ENCODE peak calls at places on chromosome 1, in seven cellular contexts. One of them, this sample, is unnamed.

GRCh38 chr1:147676306-147677085 is 6.2 kb upstream of the ACP6 start:
- DNase-seq in stimulated activated CD8-positive, alpha-beta memory T cell treated with anti-CD3 and anti-CD28 coated beads, Interleukin-12 subunit alpha, Interleukin-12 subunit beta, amount 100 ng/mL, for 1 hour: no peak
- DNase-seq in GM10248: no peak
- DNase-seq in AG09319: no peak
- DNase-seq in activated gamma-delta T cell treated with Interleukin-2 at 50 U/mL for 16 hours: no peak
- DNase-seq in activated T-helper 1 cell treated with anti-CD3 and anti-CD28 coated beads, Interleukin-12 subunit alpha, Interleukin-12 subunit beta, Interleukin-2, Interleukin-4 antibody, amounts not matched to agents 30 ng/mL and 10 ng/mL and 1 ng/mL, durations not matched to agents 14 hours and 24 hours and 36 hours: no peak
- DNase-seq in GM12892: no peak
- DNase-seq in this sample: no peak

GRCh38 chr1:43693371-43693770 is 14.0 kb upstream of the ST3GAL3 start:
- DNase-seq in activated gamma-delta T cell treated with Interleukin-2 at 50 U/mL for 16 hours: no peak
- DNase-seq in AG09319: no peak
- DNase-seq in activated T-helper 1 cell treated with anti-CD3 and anti-CD28 coated beads, Interleukin-12 subunit alpha, Interleukin-12 subunit beta, Interleukin-2, Interleukin-4 antibody, amounts not matched to agents 30 ng/mL and 10 ng/mL and 1 ng/mL, durations not matched to agents 14 hours and 24 hours and 36 hours: no peak
- DNase-seq in stimulated activated CD8-positive, alpha-beta memory T cell treated with anti-CD3 and anti-CD28 coated beads, Interleukin-12 subunit alpha, Interleukin-12 subunit beta, amount 100 ng/mL, for 1 hour: no peak
- DNase-seq in GM12892: no peak
- DNase-seq in GM10248: no peak
- DNase-seq in this sample: no peak

GRCh38 chr1:151968791-151969399 is 24.8 kb downstream of the S100A10 start:
- DNase-seq in activated gamma-delta T cell treated with Interleukin-2 at 50 U/mL for 16 hours: no peak
- DNase-seq in stimulated activated CD8-positive, alpha-beta memory T cell treated with anti-CD3 and anti-CD28 coated beads, Interleukin-12 subunit alpha, Interleukin-12 subunit beta, amount 100 ng/mL, for 1 hour: no peak
- DNase-seq in activated T-helper 1 cell treated with anti-CD3 and anti-CD28 coated beads, Interleukin-12 subunit alpha, Interleukin-12 subunit beta, Interleukin-2, Interleukin-4 antibody, amounts not matched to agents 30 ng/mL and 10 ng/mL and 1 ng/mL, durations not matched to agents 14 hours and 24 hours and 36 hours: no peak
- DNase-seq in GM10248: no peak
- DNase-seq in AG09319: no peak
- DNase-seq in GM12892: no peak
- DNase-seq in this sample: no peak

GRCh38 chr1:208107817-208108608 is 136.2 kb downstream of the PLXNA2 start:
- DNase-seq in GM12892: no peak
- DNase-seq in AG09319: no peak
- DNase-seq in activated gamma-delta T cell treated with Interleukin-2 at 50 U/mL for 16 hours: no peak
- DNase-seq in stimulated activated CD8-positive, alpha-beta memory T cell treated with anti-CD3 and anti-CD28 coated beads, Interleukin-12 subunit alpha, Interleukin-12 subunit beta, amount 100 ng/mL, for 1 hour: no peak
- DNase-seq in GM10248: no peak
- DNase-seq in activated T-helper 1 cell treated with anti-CD3 and anti-CD28 coated beads, Interleukin-12 subunit alpha, Interleukin-12 subunit beta, Interleukin-2, Interleukin-4 antibody, amounts not matched to agents 30 ng/mL and 10 ng/mL and 1 ng/mL, durations not matched to agents 14 hours and 24 hours and 36 hours: no peak
- DNase-seq in this sample: no peak

GRCh38 chr1:154772611-154773515 is 97.2 kb downstream of the KCNN3 start:
- DNase-seq in AG09319: no peak
- DNase-seq in GM12892: no peak
- DNase-seq in stimulated activated CD8-positive, alpha-beta memory T cell treated with anti-CD3 and anti-CD28 coated beads, Interleukin-12 subunit alpha, Interleukin-12 subunit beta, amount 100 ng/mL, for 1 hour: no peak
- DNase-seq in activated gamma-delta T cell treated with Interleukin-2 at 50 U/mL for 16 hours: peak; percentile 34
- DNase-seq in GM10248: no peak
- DNase-seq in activated T-helper 1 cell treated with anti-CD3 and anti-CD28 coated beads, Interleukin-12 subunit alpha, Interleukin-12 subunit beta, Interleukin-2, Interleukin-4 antibody, amounts not matched to agents 30 ng/mL and 10 ng/mL and 1 ng/mL, durations not matched to agents 14 hours and 24 hours and 36 hours: no peak
- DNase-seq in this sample: no peak

GRCh38 chr1:16430598-16430997 is 6.6 kb downstream of the SPATA21 start:
- DNase-seq in activated T-helper 1 cell treated with anti-CD3 and anti-CD28 coated beads, Interleukin-12 subunit alpha, Interleukin-12 subunit beta, Interleukin-2, Interleukin-4 antibody, amounts not matched to agents 30 ng/mL and 10 ng/mL and 1 ng/mL, durations not matched to agents 14 hours and 24 hours and 36 hours: no peak
- DNase-seq in GM10248: no peak
- DNase-seq in GM12892: no peak
- DNase-seq in activated gamma-delta T cell treated with Interleukin-2 at 50 U/mL for 16 hours: no peak
- DNase-seq in stimulated activated CD8-positive, alpha-beta memory T cell treated with anti-CD3 and anti-CD28 coated beads, Interleukin-12 subunit alpha, Interleukin-12 subunit beta, amount 100 ng/mL, for 1 hour: no peak
- DNase-seq in AG09319: no peak
- DNase-seq in this sample: no peak

GRCh38 chr1:59236949-59237545 is 59.8 kb upstream of the FGGY start:
- DNase-seq in activated T-helper 1 cell treated with anti-CD3 and anti-CD28 coated beads, Interleukin-12 subunit alpha, Interleukin-12 subunit beta, Interleukin-2, Interleukin-4 antibody, amounts not matched to agents 30 ng/mL and 10 ng/mL and 1 ng/mL, durations not matched to agents 14 hours and 24 hours and 36 hours: no peak
- DNase-seq in activated gamma-delta T cell treated with Interleukin-2 at 50 U/mL for 16 hours: no peak
- DNase-seq in AG09319: no peak
- DNase-seq in stimulated activated CD8-positive, alpha-beta memory T cell treated with anti-CD3 and anti-CD28 coated beads, Interleukin-12 subunit alpha, Interleukin-12 subunit beta, amount 100 ng/mL, for 1 hour: no peak
- DNase-seq in GM10248: no peak
- DNase-seq in GM12892: no peak
- DNase-seq in this sample: no peak

GRCh38 chr1:58804853-58805252 is 21.0 kb upstream of the JUN start:
- DNase-seq in GM12892: no peak
- DNase-seq in activated gamma-delta T cell treated with Interleukin-2 at 50 U/mL for 16 hours: no peak
- DNase-seq in GM10248: no peak
- DNase-seq in stimulated activated CD8-positive, alpha-beta memory T cell treated with anti-CD3 and anti-CD28 coated beads, Interleukin-12 subunit alpha, Interleukin-12 subunit beta, amount 100 ng/mL, for 1 hour: no peak
- DNase-seq in AG09319: no peak
- DNase-seq in activated T-helper 1 cell treated with anti-CD3 and anti-CD28 coated beads, Interleukin-12 subunit alpha, Interleukin-12 subunit beta, Interleukin-2, Interleukin-4 antibody, amounts not matched to agents 30 ng/mL and 10 ng/mL and 1 ng/mL, durations not matched to agents 14 hours and 24 hours and 36 hours: no peak
- DNase-seq in this sample: no peak